ENCODE peak calls at places on chromosomes 4 and X, in seven cellular contexts. O, C, D, W, Y, Z and A are unnamed samples.

GRCh38 chrX:77788050-77788449 is 2.0 kb upstream of the ATRX start:
- DNase-seq in O (no peak), D (peak; percentile 42), W (no peak), C (peak; percentile 61), Z (no peak), Y (no peak), A (no peak)

GRCh38 chrX:97882306-97882705 is 998.6 kb downstream of the RPA4 start:
- DNase-seq in O (no peak), D (no peak), C (no peak), W (no peak), Y (no peak), Z (no peak), A (no peak)

GRCh38 chr4:118277243-118277642 is 75.6 kb downstream of the PRSS12 start:
- DNase-seq in O (no peak), D (no peak), W (no peak), Y (no peak), Z (no peak), C (no peak), A (no peak)

GRCh38 chr4:180636696-180637095 is 1606.5 kb upstream of the TENM3 start:
- DNase-seq in O (no peak), Y (peak; percentile 1), C (no peak), Z (no peak), D (no peak), W (no peak), A (no peak)

GRCh38 chr4:62366944-62367343 is 1166.8 kb downstream of the ADGRL3 start:
- DNase-seq in Z (no peak), W (no peak), D (no peak), O (no peak), C (no peak), Y (no peak), A (no peak)

GRCh38 chrX:20913760-20914159 is 460.5 kb upstream of the CNKSR2 start:
- DNase-seq in Z (no peak), W (no peak), C (no peak), Y (peak; percentile 13), D (no peak), O (no peak), A (no peak)

GRCh38 chr4:98467627-98468072 is 190.8 kb downstream of the TSPAN5 start:
- DNase-seq in C (peak; percentile 72), O (peak; percentile 50), D (peak; percentile 86), Y (peak; percentile 96), W (peak; percentile 86), Z (peak; percentile 80), A (peak; percentile 50)

GRCh38 chr4:116110713-116111112 is 974.7 kb downstream of the TRAM1L1 start:
- DNase-seq in Z (no peak), D (no peak), W (no peak), O (no peak), C (no peak), Y (no peak), A (no peak)

GRCh38 chrX:40542208-40542607 is 38.6 kb upstream of the ATP6AP2 start:
- DNase-seq in C (no peak), W (peak; percentile 35), O (no peak), D (no peak), Y (no peak), Z (no peak), A (no peak)

GRCh38 chr4:123462007-123462406 is 65.4 kb downstream of the SPRY1 start:
- DNase-seq in Y (no peak), D (no peak), O (no peak), Z (no peak), C (no peak), W (no peak), A (no peak)

GRCh38 chr4:76881375-76881774 is 16.6 kb downstream of the SOWAHB start:
- DNase-seq in W (no peak), C (no peak), Y (no peak), Z (no peak), D (no peak), O (no peak), A (no peak)

GRCh38 chr4:183637461-183637860 is 21.5 kb downstream of the RWDD4 start:
- DNase-seq in D (peak; percentile 34), W (no peak), C (no peak), Y (no peak), Z (no peak), O (no peak), A (no peak)

GRCh38 chr4:7598939-7599790 is 164.4 kb upstream of the PSAPL1 start:
- DNase-seq in Y (no peak), C (no peak), W (no peak), D (no peak), O (no peak), Z (no peak), A (no peak)

GRCh38 chrX:100994352-100995281 is 25.1 kb downstream of the ARL13A start:
- DNase-seq in Z (no peak), W (no peak), O (no peak), D (peak; percentile 41), C (no peak), Y (peak; percentile 45), A (no peak)

GRCh38 chr4:5165419-5166369 is 114.4 kb downstream of the STK32B start:
- DNase-seq in D (peak; percentile 42), O (no peak), W (peak; percentile 96), C (no peak), Z (no peak), Y (peak; percentile 42), A (no peak)

GRCh38 chr4:2075171-2075986 is 16.3 kb downstream of the NAT8L start:
- DNase-seq in Y (no peak), C (no peak), Z (no peak), O (no peak), D (no peak), W (no peak), A (no peak)

GRCh38 chr4:36152712-36153111 is 91.6 kb downstream of the ARAP2 start:
- DNase-seq in D (no peak), Y (no peak), O (no peak), Z (no peak), C (no peak), W (no peak), A (no peak)

GRCh38 chr4:4859010-4859798 is at the start of gene MSX1:
- DNase-seq in W (peak; percentile 91), O (peak; percentile 52), Y (peak; percentile 77), D (peak; percentile 73), C (no peak), Z (peak; percentile 91), A (no peak)

GRCh38 chr4:37873383-37873782 is 17.5 kb upstream of the TBC1D1 start:
- DNase-seq in Z (no peak), O (no peak), C (no peak), D (no peak), W (no peak), Y (peak; percentile 87), A (no peak)

GRCh38 chr4:37243061-37243460 is 1.5 kb upstream of the NWD2 start:
- DNase-seq in Z (no peak), W (no peak), O (no peak), D (no peak), Y (no peak), C (no peak), A (no peak)